ENCODE peak calls at places on chromosomes 2 and 18, in nine cellular contexts. L, C, G, F, U, Z, D, A and S are unnamed samples. For H3K9me3, the result is how much of the 10 kb centered on the place peaks cover.

GRCh38 chr18:8615397-8616025 is 6.3 kb downstream of the RAB12 start:
- DNase-seq in C (no peak), U (no peak), A (peak), D (peak), F (no peak), G (peak), Z (peak), L (no peak), S (no peak)

GRCh38 chr2:27191107-27191829 is 20.6 kb upstream of the ATRAID start:
- DNase-seq in A (peak), D (peak), F (peak), Z (peak), C (no peak), G (no peak), U (peak), L (no peak), S (no peak)

GRCh38 chr2:46381263-46381849 is 84.1 kb downstream of the EPAS1 start:
- DNase-seq in G (no peak), D (no peak), A (no peak), C (no peak), F (no peak), Z (no peak), L (no peak), U (no peak), S (no peak)

GRCh38 chr18:55093808-55094207 is 134.5 kb upstream of the CCDC68 start:
- DNase-seq in Z (no peak), G (no peak), U (no peak), C (no peak), D (no peak), A (no peak), F (no peak), L (no peak), S (no peak)

GRCh38 chr18:33355263-33355662 is 85.3 kb downstream of the CCDC178 start:
- DNase-seq in L (no peak), Z (no peak), A (no peak), G (no peak), U (no peak), C (no peak), F (no peak), D (no peak), S (no peak)

GRCh38 chr2:239370876-239371725 is 29.7 kb downstream of the HDAC4 start:
- DNase-seq in L (peak), Z (no peak), A (no peak), F (no peak), U (no peak), G (peak), C (peak), D (no peak), S (no peak)

GRCh38 chr2:171772373-171772772 is 85.1 kb downstream of the DYNC1I2 start:
- DNase-seq in U (no peak), C (no peak), F (no peak), A (no peak), G (no peak), D (no peak), Z (no peak), L (no peak), S (no peak)

GRCh38 chr2:33442528-33443069 is 33.9 kb upstream of the RASGRP3 start:
- DNase-seq in A (no peak), Z (peak), U (no peak), F (no peak), L (no peak), D (no peak), C (no peak), G (no peak), S (no peak)

GRCh38 chr2:202005272-202005887 is 28.3 kb upstream of the FZD7 start:
- DNase-seq in C (no peak), F (no peak), G (no peak), L (no peak), A (no peak), D (no peak), U (no peak), Z (no peak), S (no peak)

GRCh38 chr18:35127201-35127600 is 86.0 kb downstream of the MAPRE2 start:
- DNase-seq in D (no peak), F (no peak), Z (peak), G (no peak), A (peak), L (no peak), U (no peak), C (no peak), S (no peak)

GRCh38 chr2:45128580-45128997 is 119.3 kb upstream of the SIX2 start:
- DNase-seq in A (peak), Z (peak), U (no peak), G (no peak), F (no peak), D (peak), C (no peak), L (no peak), S (no peak)

GRCh38 chr2:235829726-235830125 is 335.9 kb downstream of the AGAP1 start:
- DNase-seq in C (peak), U (no peak), F (no peak), G (peak), D (no peak), L (no peak), A (no peak), Z (no peak), S (no peak)

GRCh38 chr18:75031717-75032317 is 177.1 kb downstream of the PTGR3 start:
- DNase-seq in F (no peak), G (no peak), Z (no peak), L (no peak), A (no peak), D (no peak), U (no peak), C (no peak), S (no peak)

GRCh38 chr2:66239655-66240054 is 195.3 kb upstream of the MEIS1 start:
- DNase-seq in A (no peak), U (no peak), Z (no peak), D (no peak), C (no peak), F (no peak), G (peak), L (no peak), S (no peak)

GRCh38 chr2:135168119-135168872 is 116.2 kb downstream of the RAB3GAP1 start:
- DNase-seq in F (no peak), U (no peak), D (no peak), A (peak), L (no peak), Z (no peak), C (no peak), G (no peak), S (no peak)

GRCh38 chr2:18749912-18750526 is 160.7 kb upstream of the NT5C1B start:
- DNase-seq in G (peak), C (no peak), Z (peak), F (peak), L (no peak), U (no peak), A (peak), D (peak), S (no peak)

GRCh38 chr2:226063704-226064390 is 664.3 kb downstream of the NYAP2 start:
- DNase-seq in D (no peak), G (no peak), L (no peak), U (no peak), Z (no peak), F (peak), A (peak), C (no peak), S (no peak)

GRCh38 chr18:42520074-42520473 is 565.0 kb downstream of the PIK3C3 start:
- DNase-seq in C (no peak), L (no peak), A (no peak), Z (no peak), F (no peak), U (no peak), G (no peak), D (no peak), S (no peak)

GRCh38 chr2:177422271-177422670 is 29.7 kb downstream of the AGPS start:
- DNase-seq in C (no peak), L (no peak), F (no peak), D (no peak), A (no peak), Z (no peak), G (no peak), U (no peak), S (no peak)

GRCh38 chr2:2708575-2708974 is 377.5 kb upstream of the MYT1L start:
- DNase-seq in U (no peak), C (no peak), Z (no peak), L (no peak), A (no peak), F (no peak), D (no peak), G (no peak), S (no peak)

GRCh38 chr2:113164234-113164929 is 9.4 kb upstream of the PSD4 start:
- DNase-seq in L (no peak), Z (no peak), U (no peak), A (no peak), C (peak), F (no peak), D (no peak), G (no peak), S (no peak)

GRCh38 chr2:200042944-200043343 is 87.6 kb downstream of the MAIP1 start:
- DNase-seq in F (no peak), D (no peak), U (no peak), Z (peak), L (no peak), C (no peak), A (no peak), G (no peak), S (no peak)

GRCh38 chr2:180980943-180981898 is 816 bp downstream of the UBE2E3 start:
- DNase-seq in Z (peak), A (peak), F (no peak), D (no peak), L (no peak), C (peak), G (peak), U (peak), S (no peak)

GRCh38 chr2:33904801-33905200 is 305.7 kb upstream of the FAM98A start:
- DNase-seq in F (no peak), U (no peak), G (no peak), D (no peak), A (no peak), L (no peak), Z (no peak), C (no peak), S (no peak)

GRCh38 chr2:96760986-96761832 is 507 bp downstream of the CNNM4 start:
- DNase-seq in Z (peak), D (no peak), U (no peak), G (peak), A (peak), C (peak), L (no peak), F (no peak), S (peak)

GRCh38 chr2:201709049-201709448 is 10.6 kb upstream of the MPP4 start:
- DNase-seq in D (no peak), C (no peak), U (no peak), G (no peak), A (no peak), Z (no peak), L (no peak), F (no peak), S (no peak)

GRCh38 chr2:67727623-67728022 is 330.5 kb downstream of the ETAA1 start:
- DNase-seq in Z (no peak), A (no peak), C (no peak), U (no peak), L (no peak), D (no peak), G (no peak), F (no peak), S (no peak)

GRCh38 chr2:157971702-157972101 is 95.6 kb upstream of the ACVR1 start:
- DNase-seq in A (peak), U (no peak), D (no peak), Z (no peak), G (no peak), L (no peak), C (no peak), F (no peak), S (no peak)

GRCh38 chr18:45165871-45166270 is 449.4 kb upstream of the SLC14A2 start:
- DNase-seq in L (no peak), Z (no peak), C (no peak), F (no peak), U (no peak), G (no peak), D (no peak), A (no peak), S (no peak)

GRCh38 chr18:9321017-9321452 is 13.5 kb upstream of the TWSG1 start:
- DNase-seq in A (no peak), F (no peak), U (no peak), C (no peak), G (no peak), Z (peak), D (no peak), L (no peak), S (no peak)

GRCh38 chr18:60411715-60412114 is 39.1 kb upstream of the MC4R start:
- DNase-seq in Z (no peak), G (no peak), L (no peak), D (no peak), F (peak), C (no peak), A (no peak), U (no peak), S (no peak)

DNA sequence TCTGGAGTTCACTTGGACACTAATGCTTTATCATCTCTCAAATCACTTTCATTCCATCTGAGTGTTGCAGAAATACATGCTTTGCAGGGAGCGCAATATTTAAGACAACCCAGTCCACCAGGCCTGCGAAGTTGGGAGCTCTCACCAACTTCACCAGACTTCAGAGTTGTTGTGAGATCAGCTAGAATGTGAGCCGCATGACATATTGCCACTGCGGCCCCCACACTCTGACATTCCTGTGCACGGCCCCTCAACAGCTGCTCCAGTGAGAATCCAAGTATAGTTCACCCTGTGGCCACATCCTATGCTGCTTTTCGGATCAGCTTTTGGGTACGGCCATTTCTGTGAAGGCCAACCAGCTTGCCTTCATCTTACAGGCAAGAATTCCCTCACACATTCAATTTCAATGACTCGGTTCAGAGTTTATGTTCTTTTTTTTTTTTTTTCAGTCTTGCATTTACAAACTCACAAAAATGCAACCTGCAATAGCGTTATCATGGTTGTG is 177.7 kb downstream of the SOX11 start:
- DNase-seq in C (no peak), D (no peak), L (no peak), F (no peak), Z (no peak), G (no peak), U (no peak), A (no peak), S (no peak)
- H3K9me3 ChIP-seq in C (under half), D (under half), L (under half), F (under half), Z (under half), G (under half), U (under half), A (under half), S (under half)

GRCh38 chr2:131552886-131553285 is 25.2 kb downstream of the CCDC74A start:
- DNase-seq in Z (no peak), L (no peak), F (no peak), D (no peak), G (no peak), U (no peak), C (no peak), A (no peak), S (no peak)
- H3K9me3 ChIP-seq in Z (under half), L (under half), F (under half), D (under half), G (under half), U (under half), C (under half), A (under half), S (under half)

GRCh38 chr2:40380036-40380435 is 71.9 kb downstream of the SLC8A1 start:
- DNase-seq in Z (no peak), C (no peak), D (no peak), G (no peak), U (no peak), F (no peak), A (no peak), L (no peak), S (no peak)

GRCh38 chr2:40386177-40386576 is 65.7 kb downstream of the SLC8A1 start:
- DNase-seq in L (no peak), U (no peak), G (no peak), Z (no peak), C (no peak), A (no peak), F (no peak), D (no peak), S (no peak)

GRCh38 chr2:40380721-40381120 is 71.2 kb downstream of the SLC8A1 start:
- DNase-seq in U (no peak), D (no peak), G (no peak), L (no peak), A (no peak), Z (no peak), F (no peak), C (no peak), S (no peak)

DNA sequence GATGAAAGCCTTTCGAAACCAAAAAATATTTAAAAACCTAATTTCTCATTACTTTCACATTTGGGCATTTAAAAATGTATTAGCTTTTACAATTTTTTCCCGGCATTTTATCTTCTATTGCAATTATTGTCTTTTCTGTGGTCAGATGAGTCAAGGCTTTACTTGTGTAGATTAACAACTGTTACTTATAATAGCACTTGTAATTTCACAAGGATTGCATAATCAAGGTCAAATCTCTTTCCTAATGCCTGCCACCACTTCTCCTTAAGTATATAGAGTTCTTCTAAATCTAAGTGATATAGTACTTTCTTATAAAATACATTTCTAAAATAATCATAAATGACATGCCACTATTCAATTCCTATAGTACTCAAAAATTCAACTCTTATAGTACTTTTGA is 67.2 kb downstream of the SLC8A1 start:
- DNase-seq in D (peak), F (no peak), A (no peak), Z (peak), U (no peak), L (no peak), C (no peak), G (no peak), S (no peak)
- H3K9me3 ChIP-seq in D (under half), F (under half), A (under half), Z (under half), U (under half), L (under half), C (under half), G (under half), S (under half)

DNA sequence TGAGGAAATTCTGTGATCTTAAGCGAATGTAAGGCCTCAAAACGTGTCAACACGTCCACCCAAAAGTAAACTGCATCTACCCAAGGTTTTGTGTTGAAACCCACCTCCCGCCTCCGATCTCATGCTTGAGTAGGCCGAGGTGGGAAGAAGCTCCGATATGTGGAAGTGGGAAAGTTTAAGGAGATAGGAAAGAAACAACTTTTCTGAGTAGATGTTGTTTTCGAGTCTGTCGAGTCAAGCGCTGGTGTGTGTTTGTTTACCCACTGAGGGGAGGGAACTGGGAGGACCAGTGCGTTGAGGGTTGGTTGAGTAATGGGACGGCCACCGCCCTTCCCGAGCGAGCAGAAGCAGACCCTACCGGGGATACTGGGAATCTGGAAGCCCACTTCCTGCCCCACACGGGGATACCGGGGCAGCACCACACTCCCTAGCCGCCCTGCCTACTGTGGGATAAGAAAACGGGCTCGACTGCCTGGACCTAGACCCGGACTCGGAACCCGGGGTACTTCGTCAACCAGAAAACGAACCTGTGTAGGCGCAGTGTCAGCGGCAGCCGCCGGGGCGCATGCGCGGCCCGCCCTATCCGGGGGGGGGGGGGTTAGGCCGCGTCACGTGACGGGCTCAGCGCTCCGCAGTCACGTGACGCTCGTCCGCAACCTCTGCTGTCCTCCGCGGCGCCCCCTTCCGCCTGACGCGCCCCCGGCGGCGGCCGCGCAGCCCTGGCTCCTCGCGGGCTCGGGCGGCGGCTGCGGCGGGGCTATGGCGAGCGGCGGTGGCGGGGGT is at the start of gene RETREG2:
- DNase-seq in F (peak), A (peak), C (peak), L (peak), Z (peak), G (peak), D (peak), U (peak), S (peak)
- H3K9me3 ChIP-seq in F (under half), A (under half), C (under half), L (under half), Z (under half), G (under half), D (under half), U (under half), S (under half)